ENCODE peak calls at places on chromosomes 11 and 22, in five cellular contexts. C, J, I, M and F are unnamed samples.

GRCh38 chr11:3087821-3088800 is 30.9 kb upstream of the CARS1 start:
- DNase-seq in C (no peak), J (no peak), I (peak; percentile 31), M (no peak), F (no peak)

GRCh38 chr11:43245471-43245870 is 66.3 kb upstream of the API5 start:
- DNase-seq in C (no peak), J (no peak), I (no peak), M (no peak), F (no peak)

GRCh38 chr11:34654491-34655334 is 33.8 kb downstream of the EHF start:
- DNase-seq in C (no peak), J (no peak), I (peak; percentile 56), M (peak; percentile 62), F (no peak)

GRCh38 chr11:113113801-113114451 is 152.7 kb downstream of the NCAM1 start:
- DNase-seq in C (no peak), J (no peak), I (no peak), M (no peak), F (no peak)

GRCh38 chr22:50305658-50306566 is 1.5 kb downstream of the PLXNB2 start:
- DNase-seq in C (no peak), J (no peak), I (peak; percentile 80), M (peak; percentile 95), F (no peak)

GRCh38 chr11:82823635-82824614 is 76.3 kb downstream of the PRCP start:
- DNase-seq in C (no peak), J (no peak), I (no peak), M (peak; percentile 37), F (no peak)

GRCh38 chr11:33234397-33235168 is 22.6 kb upstream of the HIPK3 start:
- DNase-seq in C (no peak), J (no peak), I (no peak), M (no peak), F (no peak)

GRCh38 chr22:19930537-19931486 is 10.8 kb upstream of the COMT start:
- DNase-seq in C (no peak), J (no peak), I (no peak), M (no peak), F (no peak)

GRCh38 chr11:121931121-121931520 is 184.9 kb downstream of the BLID start:
- DNase-seq in C (no peak), J (no peak), I (no peak), M (no peak), F (no peak)